ENCODE peak calls at places on chromosomes 1 and 21, in five cellular contexts. J is AG09309, W is mammary epithelial cell, Z is transverse colon, A is GM06990. E is an unnamed sample.
A peak's percentile ranks its signal among the peaks of the same experiment; 100 is the strongest.

GRCh38 chr1:114319480-114319879 is 165.8 kb upstream of the SYT6 start:
- DNase-seq in J (peak; percentile 27), W (peak; percentile 48), Z (no peak), A (no peak), E (no peak)

GRCh38 chr21:36873511-36873910 is 93.0 kb downstream of the HLCS start:
- DNase-seq in J (no peak), W (no peak), Z (no peak), A (no peak), E (no peak)

GRCh38 chr1:114482585-114482984 is 28.4 kb downstream of the TRIM33 start:
- DNase-seq in J (no peak), W (no peak), Z (no peak), A (peak; percentile 58), E (no peak)

GRCh38 chr1:146016891-146017290 is 4.6 kb downstream of the HJV start:
- DNase-seq in J (no peak), W (no peak), Z (no peak), A (no peak), E (no peak)

GRCh38 chr1:175514309-175515001 is 228.9 kb downstream of the TNR start:
- DNase-seq in J (no peak), W (peak; percentile 30), Z (no peak), A (no peak), E (no peak)

GRCh38 chr1:70764747-70765146 is 282.9 kb downstream of the PTGER3 start:
- DNase-seq in J (no peak), W (no peak), Z (no peak), A (no peak), E (no peak)

GRCh38 chr1:173149887-173150286 is 57.2 kb downstream of the TNFSF4 start:
- DNase-seq in J (peak; percentile 84), W (peak; percentile 94), Z (no peak), A (no peak), E (peak; percentile 41)

GRCh38 chr1:180116964-180117763 is 37.5 kb upstream of the QSOX1 start:
- DNase-seq in J (no peak), W (peak; percentile 33), Z (no peak), A (peak; percentile 9), E (peak; percentile 60)

GRCh38 chr1:217910791-217911320 is 279.7 kb downstream of the SPATA17 start:
- DNase-seq in J (no peak), W (no peak), Z (no peak), A (no peak), E (no peak)

GRCh38 chr1:235157150-235157549 is 3.9 kb downstream of the RBM34 start:
- DNase-seq in J (no peak), W (no peak), Z (no peak), A (no peak), E (no peak)

GRCh38 chr1:234851450-234852438 is 241.8 kb upstream of the IRF2BP2 start:
- DNase-seq in J (no peak), W (no peak), Z (no peak), A (peak; percentile 54), E (no peak)

GRCh38 chr1:229104654-229105053 is 166.3 kb upstream of the RAB4A start:
- DNase-seq in J (no peak), W (no peak), Z (no peak), A (no peak), E (no peak)

GRCh38 chr1:19110266-19110927 is 99.7 kb downstream of the UBR4 start:
- DNase-seq in J (no peak), W (no peak), Z (no peak), A (no peak), E (no peak)

GRCh38 chr1:42927274-42927841 is 31.3 kb downstream of the SLC2A1 start:
- DNase-seq in J (no peak), W (no peak), Z (no peak), A (no peak), E (no peak)

GRCh38 chr1:88683516-88683847 is 591 bp upstream of the PKN2 start:
- DNase-seq in J (no peak), W (no peak), Z (peak; percentile 56), A (no peak), E (peak; percentile 59)

GRCh38 chr1:42177551-42177981 is 13.0 kb upstream of the GUCA2A start:
- DNase-seq in J (peak; percentile 82), W (peak; percentile 65), Z (no peak), A (no peak), E (peak; percentile 66)

GRCh38 chr1:226974544-226975258 is 34.6 kb downstream of the COQ8A start:
- DNase-seq in J (no peak), W (no peak), Z (no peak), A (no peak), E (peak; percentile 65)

GRCh38 chr1:33560680-33561079 is 88.2 kb downstream of the ZSCAN20 start:
- DNase-seq in J (no peak), W (no peak), Z (no peak), A (no peak), E (no peak)

GRCh38 chr21:44011123-44011773 is 861 bp upstream of the TRAPPC10 start:
- DNase-seq in J (no peak), W (no peak), Z (peak; percentile 24), A (no peak), E (no peak)

GRCh38 chr1:179591592-179592580 is at the start of gene TDRD5:
- DNase-seq in J (no peak), W (no peak), Z (peak; percentile 69), A (no peak), E (no peak)

GRCh38 chr1:71086331-71086730 is 5.5 kb upstream of the ZRANB2 start:
- DNase-seq in J (peak; percentile 11), W (peak; percentile 79), Z (no peak), A (no peak), E (no peak)

GRCh38 chr1:73472810-73473209 is 725.2 kb downstream of the LRRIQ3 start:
- DNase-seq in J (no peak), W (no peak), Z (no peak), A (no peak), E (no peak)

GRCh38 chr1:7785108-7785507 is 1.0 kb downstream of the PER3 start:
- DNase-seq in J (no peak), W (no peak), Z (no peak), A (no peak), E (no peak)

GRCh38 chr1:69138172-69138571 is 429.6 kb upstream of the LRRC7 start:
- DNase-seq in J (no peak), W (no peak), Z (no peak), A (no peak), E (no peak)

GRCh38 chr1:41578712-41579335 is 94.3 kb upstream of the EDN2 start:
- DNase-seq in J (no peak), W (no peak), Z (no peak), A (no peak), E (peak; percentile 36)

GRCh38 chr1:33711511-33711910 is 152.4 kb upstream of the HMGB4 start:
- DNase-seq in J (no peak), W (no peak), Z (no peak), A (no peak), E (no peak)

GRCh38 chr1:201692307-201693018 is 136.5 kb upstream of the IPO9 start:
- DNase-seq in J (no peak), W (no peak), Z (no peak), A (no peak), E (no peak)

GRCh38 chr1:84675106-84675505 is 15.2 kb downstream of the SSX2IP start:
- DNase-seq in J (no peak), W (no peak), Z (no peak), A (no peak), E (no peak)

GRCh38 chr1:27869719-27870085 is 2.6 kb upstream of the THEMIS2 start:
- DNase-seq in J (no peak), W (no peak), Z (no peak), A (no peak), E (no peak)
- H3K4me3 ChIP-seq in J (no peak overlapping the region), W (no peak overlapping the region), Z (no peak overlapping the region), A (no peak overlapping the region), E (no peak overlapping the region)

GRCh38 chr1:104874044-104874443 is 1124.3 kb downstream of the AMY1C start:
- DNase-seq in J (no peak), W (no peak), Z (no peak), A (peak; percentile 21), E (no peak)

GRCh38 chr1:104878203-104878911 is 1128.7 kb downstream of the AMY1C start:
- DNase-seq in J (no peak), W (no peak), Z (no peak), A (no peak), E (no peak)
- TF ChIP-seq CTCF in J (no peak), W (no peak), Z (no peak), A (peak; percentile 32), E (no peak)

GRCh38 chr1:47993881-47994625 is 3.1 kb downstream of the TRABD2B start:
- DNase-seq in J (no peak), W (no peak), Z (no peak), A (no peak), E (no peak)

GRCh38 chr1:47993356-47993755 is 3.8 kb downstream of the TRABD2B start:
- DNase-seq in J (no peak), W (no peak), Z (no peak), A (no peak), E (no peak)

GRCh38 chr1:47991187-47991586 is 6.0 kb downstream of the TRABD2B start:
- DNase-seq in J (no peak), W (peak; percentile 63), Z (no peak), A (no peak), E (no peak)

GRCh38 chr1:47991698-47992097 is 5.5 kb downstream of the TRABD2B start:
- DNase-seq in J (no peak), W (no peak), Z (no peak), A (no peak), E (no peak)

GRCh38 chr1:47992720-47993119 is 4.5 kb downstream of the TRABD2B start:
- DNase-seq in J (no peak), W (no peak), Z (no peak), A (no peak), E (no peak)
- H3K4me3 ChIP-seq in J (no peak overlapping the region), W (no peak overlapping the region), Z (no peak overlapping the region), A (no peak overlapping the region), E (no peak overlapping the region)

GRCh38 chr1:107480548-107480947 is 339.7 kb downstream of the NTNG1 start:
- DNase-seq in J (no peak), W (no peak), Z (peak; percentile 42), A (peak; percentile 20), E (no peak)
- TF ChIP-seq CTCF in J (no peak), W (no peak), Z (no peak), A (no peak), E (no peak)